ENCODE peak calls at places on chromosomes 3 and 15, in six cellular contexts. G is A549, V is IMR-90, Z is K562, Y is HepG2, P is GM12878. U is an unnamed sample.

GRCh38 chr15:23567921-23568320 is 2.4 kb downstream of the MKRN3 start:
- DNase-seq in P (no peak), Y (no peak), G (no peak), Z (no peak), V (no peak), U (no peak)

GRCh38 chr3:135917076-135917475 is 48.5 kb upstream of the PPP2R3A start:
- DNase-seq in Z (no peak), Y (no peak), V (no peak), P (no peak), G (no peak), U (no peak)

GRCh38 chr15:62777657-62778056 is 264.9 kb upstream of the TPM1 start:
- DNase-seq in Y (no peak), V (peak; percentile 33), P (no peak), Z (no peak), G (no peak), U (no peak)

GRCh38 chr3:31704651-31705179 is 172.0 kb downstream of the STT3B start:
- DNase-seq in V (peak; percentile 92), Z (no peak), G (peak; percentile 51), Y (no peak), P (no peak), U (peak; percentile 38)

GRCh38 chr15:71115567-71116351 is 488 bp downstream of the THSD4 start:
- DNase-seq in P (no peak), Z (peak; percentile 55), G (peak; percentile 78), Y (no peak), V (peak; percentile 58), U (peak; percentile 83)

GRCh38 chr3:134054881-134055280 is 25.2 kb upstream of the SLCO2A1 start:
- DNase-seq in Z (no peak), Y (no peak), V (no peak), G (no peak), P (no peak), U (no peak)

GRCh38 chr3:134463676-134464611 is 21.8 kb downstream of the ANAPC13 start:
- DNase-seq in Z (no peak), G (no peak), V (peak; percentile 99), Y (no peak), P (no peak), U (peak; percentile 23)

GRCh38 chr3:40451551-40451950 is 5.6 kb upstream of the RPL14 start:
- DNase-seq in P (no peak), Y (no peak), V (no peak), G (no peak), Z (no peak), U (no peak)

GRCh38 chr3:153305189-153305588 is 143.2 kb downstream of the RAP2B start:
- DNase-seq in Y (no peak), G (no peak), Z (no peak), V (no peak), P (no peak), U (no peak)

GRCh38 chr15:25375557-25375956 is 63.3 kb downstream of the UBE3A start:
- DNase-seq in P (no peak), Y (peak; percentile 45), G (no peak), V (no peak), Z (no peak), U (no peak)

GRCh38 chr3:155202626-155203025 is 90.9 kb downstream of the STRIT1 start:
- DNase-seq in G (no peak), Y (no peak), Z (no peak), P (no peak), V (peak; percentile 54), U (no peak)

GRCh38 chr3:149941186-149941585 is 29.5 kb downstream of the PFN2 start:
- DNase-seq in Z (no peak), V (peak; percentile 47), P (no peak), Y (no peak), G (no peak), U (no peak)

GRCh38 chr3:175941352-175941751 is 1082.2 kb downstream of the NAALADL2 start:
- DNase-seq in Z (peak; percentile 5), Y (no peak), V (no peak), P (no peak), G (peak; percentile 6), U (no peak)

DNA sequence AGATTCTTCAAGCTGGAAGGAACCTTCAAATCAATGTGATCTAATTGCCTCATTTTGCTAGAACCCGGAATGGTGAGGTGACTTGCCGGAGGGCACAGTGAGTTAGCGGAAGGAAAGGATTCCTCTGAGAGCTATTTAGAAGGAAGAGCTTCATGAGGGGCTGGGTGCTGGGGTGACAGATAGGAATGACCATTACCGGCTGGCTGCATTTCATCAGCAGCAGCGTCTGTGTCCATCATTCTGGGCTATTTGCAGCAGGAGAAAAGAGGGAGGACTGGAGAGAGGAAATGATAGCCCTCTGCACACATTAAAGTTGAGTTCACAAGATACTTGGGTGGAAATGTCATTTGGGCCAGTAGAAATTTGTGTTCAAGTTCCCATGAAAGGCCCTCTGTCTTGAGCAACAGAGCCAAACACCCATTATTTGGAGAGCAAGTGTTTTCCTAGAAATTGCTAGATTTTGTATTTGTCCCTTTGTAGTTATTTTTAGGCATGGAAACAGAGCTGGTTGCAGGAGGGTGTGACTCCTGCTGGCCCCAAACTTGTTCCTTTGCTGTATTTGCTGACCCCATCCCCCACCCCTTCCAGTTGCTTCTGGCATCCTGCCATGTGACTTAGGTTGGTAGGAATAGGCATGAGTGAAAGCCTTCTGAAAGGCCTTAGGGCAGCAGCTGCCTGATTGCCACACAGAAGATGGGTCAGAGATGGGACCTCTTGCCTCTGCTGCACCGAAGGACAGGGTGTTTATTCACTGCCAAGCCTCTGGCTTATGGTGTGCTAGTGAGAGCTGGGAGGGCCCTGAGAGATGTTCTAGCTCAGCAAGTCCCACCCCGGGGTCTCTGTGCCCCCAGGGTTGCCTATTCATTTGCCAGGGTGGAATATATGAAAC is 87.5 kb upstream of the PLXNA1 start:
- DNase-seq in G (peak; percentile 39), V (peak; percentile 11), P (no peak), Y (no peak), Z (no peak), U (no peak)
- TF ChIP-seq SMC3 in G (no peak), V (no peak), P (no peak), Y (no peak), Z (no peak), U (no peak)

DNA sequence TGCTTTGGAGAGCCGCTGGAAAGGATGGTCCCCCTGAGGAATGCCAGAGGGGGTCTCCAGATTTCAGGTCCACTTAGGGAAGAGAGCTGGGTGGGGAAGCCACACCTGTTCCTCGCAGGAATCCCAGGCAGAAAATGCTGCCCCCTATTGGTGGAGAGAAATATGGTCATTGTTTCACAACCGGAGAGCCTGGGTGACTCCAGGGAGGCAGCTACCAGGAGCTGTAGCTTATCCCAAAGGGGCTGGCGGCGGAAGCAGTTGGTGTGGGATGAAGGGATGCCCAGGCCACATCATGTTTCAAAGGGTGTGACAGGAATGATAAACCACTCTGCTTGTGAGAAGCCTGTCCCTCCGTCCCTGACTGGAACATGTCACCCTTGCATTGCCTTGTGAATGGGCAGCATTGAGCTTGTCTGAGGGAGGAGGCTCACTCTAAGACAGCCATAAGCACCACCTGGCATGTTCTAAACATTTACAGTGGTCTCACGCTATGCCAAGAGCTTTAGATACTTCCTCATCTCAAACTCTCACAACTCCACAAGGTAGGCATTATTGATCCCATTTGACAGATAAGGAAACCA is 34.5 kb downstream of the POMGNT2 start:
- DNase-seq in Z (peak; percentile 72), G (no peak), P (no peak), Y (peak; percentile 23), V (no peak), U (peak; percentile 28)
- TF ChIP-seq SMC3 in Z (peak; percentile 31), G (no peak), P (no peak), Y (peak; percentile 56), V (no peak), U (no peak)

GRCh38 chr3:63877737-63878393 is 14.2 kb downstream of the ATXN7 start:
- DNase-seq in P (no peak), Y (no peak), G (no peak), Z (no peak), V (peak; percentile 65), U (no peak)
- TF ChIP-seq SMC3 in P (no peak), Y (no peak), G (no peak), Z (no peak), V (no peak), U (no peak)

DNA sequence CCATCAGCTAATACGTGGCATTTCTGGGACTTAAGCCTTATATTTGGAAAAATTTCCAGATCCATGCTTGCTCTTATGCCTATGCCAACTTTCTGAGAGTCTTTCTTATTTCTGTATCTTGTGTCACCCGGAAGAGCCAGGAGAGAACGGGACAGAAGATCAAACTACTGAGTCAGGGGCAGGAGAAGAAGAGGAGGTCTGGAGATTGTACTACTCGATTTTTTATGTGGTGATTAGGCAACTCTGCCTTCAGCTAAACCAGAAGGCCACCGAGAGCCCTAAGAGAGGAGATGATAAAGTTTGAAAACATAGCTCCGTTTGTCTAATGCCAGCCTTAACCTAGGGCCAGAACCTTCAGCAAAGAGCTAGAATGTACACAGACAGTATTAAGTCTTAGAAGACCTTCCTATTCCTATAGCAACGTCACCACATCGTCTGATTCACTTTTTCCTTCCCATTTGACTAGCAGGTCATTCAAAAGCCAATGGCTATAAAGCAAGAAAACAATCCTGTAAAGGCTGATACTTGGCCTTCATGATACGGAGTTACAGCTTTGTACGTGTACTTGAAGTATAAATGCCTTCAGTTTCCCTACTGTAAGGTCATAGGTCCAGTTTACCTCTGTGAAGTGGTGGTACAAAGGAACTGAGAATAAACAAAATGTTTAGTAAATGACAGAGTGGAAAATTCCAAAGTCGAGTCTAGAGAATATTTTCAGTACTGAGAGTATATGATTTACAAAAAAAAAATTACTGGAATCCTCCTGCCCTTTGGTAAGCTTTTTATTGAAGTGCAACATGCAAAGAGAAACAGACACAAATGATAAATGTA is 96.1 kb upstream of the ICE2 start:
- DNase-seq in Z (no peak), Y (peak; percentile 81), G (peak; percentile 18), V (peak; percentile 38), P (no peak), U (no peak)
- TF ChIP-seq SMC3 in Z (no peak), Y (no peak), G (no peak), V (no peak), P (no peak), U (no peak)